ENCODE peak calls at places on chromosomes 12 and 14, in nine cellular contexts. T is CD4-positive, alpha-beta T cell; H is astrocyte; N is uterus; Q is esophagus squamous epithelium; I is cardiac muscle cell; U is A549; W is adipocyte; O is aorta. F is an unnamed sample.

GRCh38 chr12:52207895-52208294 is 16.1 kb upstream of the KRT80 start:
- DNase-seq in T (no peak), H (peak; percentile 45), N (no peak), Q (no peak), I (no peak), U (no peak), W (no peak), O (peak; percentile 80), F (no peak)

GRCh38 chr14:68664225-68664681 is 128.6 kb downstream of the ZFP36L1 start:
- DNase-seq in T (no peak), H (no peak), N (no peak), Q (no peak), I (no peak), U (no peak), W (no peak), O (no peak), F (no peak)

GRCh38 chr12:105102673-105103072 is 4.9 kb upstream of the WASHC4 start:
- DNase-seq in T (no peak), H (no peak), N (no peak), Q (no peak), I (no peak), U (no peak), W (no peak), O (no peak), F (no peak)

GRCh38 chr14:29629839-29630238 is 297.8 kb downstream of the PRKD1 start:
- DNase-seq in T (no peak), H (no peak), N (no peak), Q (no peak), I (no peak), U (no peak), W (no peak), O (no peak), F (no peak)

GRCh38 chr12:132719141-132719953 is 8.7 kb downstream of the PGAM5 start:
- DNase-seq in T (no peak), H (no peak), N (no peak), Q (no peak), I (no peak), U (no peak), W (no peak), O (no peak), F (no peak)

GRCh38 chr12:57625261-57626032 is 7.6 kb downstream of the B4GALNT1 start:
- DNase-seq in T (no peak), H (no peak), N (no peak), Q (no peak), I (no peak), U (no peak), W (no peak), O (no peak), F (no peak)

GRCh38 chr12:101813117-101813516 is 17.6 kb downstream of the GNPTAB start:
- DNase-seq in T (no peak), H (no peak), N (no peak), Q (no peak), I (no peak), U (no peak), W (peak; percentile 34), O (no peak), F (no peak)

GRCh38 chr12:29710104-29710503 is 73.6 kb downstream of the TMTC1 start:
- DNase-seq in T (no peak), H (peak; percentile 7), N (no peak), Q (no peak), I (peak; percentile 71), U (no peak), W (no peak), O (no peak), F (no peak)

GRCh38 chr12:110543252-110543959 is 39.7 kb downstream of the PPTC7 start:
- DNase-seq in T (no peak), H (peak; percentile 85), N (peak; percentile 94), Q (peak; percentile 28), I (no peak), U (no peak), W (no peak), O (peak; percentile 90), F (no peak)

GRCh38 chr12:39906237-39906636 is 199.6 kb downstream of the SLC2A13 start:
- DNase-seq in T (no peak), H (no peak), N (no peak), Q (no peak), I (no peak), U (no peak), W (no peak), O (no peak), F (no peak)
- H3K9me3 ChIP-seq in T (no peaks in the 10 kb centered on the region), H (no peaks in the 10 kb centered on the region), N (no peaks in the 10 kb centered on the region), Q (no peaks in the 10 kb centered on the region), I (no peaks in the 10 kb centered on the region), U (no peaks in the 10 kb centered on the region), W (no peaks in the 10 kb centered on the region), O (no peaks in the 10 kb centered on the region), F (no peaks in the 10 kb centered on the region)

GRCh38 chr12:34299802-34300193 is 277.5 kb downstream of the ALG10 start:
- DNase-seq in T (no peak), H (no peak), N (no peak), Q (no peak), I (no peak), U (no peak), W (no peak), O (peak; percentile 51), F (no peak)

GRCh38 chr12:34297126-34297789 is 275.0 kb downstream of the ALG10 start:
- DNase-seq in T (no peak), H (no peak), N (no peak), Q (no peak), I (no peak), U (no peak), W (no peak), O (peak; percentile 43), F (no peak)

GRCh38 chr12:34298971-34299801 is 276.9 kb downstream of the ALG10 start:
- DNase-seq in T (no peak), H (no peak), N (no peak), Q (no peak), I (no peak), U (no peak), W (no peak), O (peak; percentile 33), F (no peak)

GRCh38 chr12:34297790-34298164 is 275.5 kb downstream of the ALG10 start:
- DNase-seq in T (no peak), H (no peak), N (no peak), Q (no peak), I (no peak), U (no peak), W (no peak), O (peak; percentile 7), F (no peak)

GRCh38 chr12:34298176-34298970 is 276.1 kb downstream of the ALG10 start:
- DNase-seq in T (no peak), H (no peak), N (no peak), Q (no peak), I (no peak), U (no peak), W (no peak), O (peak; percentile 49), F (no peak)
- H3K9me3 ChIP-seq in T (peaks cover 39% of the 10 kb centered on the region), H (peaks cover 20% of the 10 kb centered on the region), N (peaks cover 3% of the 10 kb centered on the region), Q (peaks cover 61% of the 10 kb centered on the region), I (no peaks in the 10 kb centered on the region), U (no peaks in the 10 kb centered on the region), W (no peaks in the 10 kb centered on the region), O (no peaks in the 10 kb centered on the region), F (no peaks in the 10 kb centered on the region)

GRCh38 chr14:19823178-19823577 is 19.6 kb downstream of the OR4N2 start:
- DNase-seq in T (no peak), H (no peak), N (no peak), Q (no peak), I (no peak), U (no peak), W (no peak), O (no peak), F (no peak)
- H3K9me3 ChIP-seq in T (no peaks in the 10 kb centered on the region), H (peaks cover 10% of the 10 kb centered on the region), N (no peaks in the 10 kb centered on the region), Q (peaks cover 18% of the 10 kb centered on the region), I (no peaks in the 10 kb centered on the region), U (no peaks in the 10 kb centered on the region), W (no peaks in the 10 kb centered on the region), O (no peaks in the 10 kb centered on the region), F (peaks cover 2% of the 10 kb centered on the region)

GRCh38 chr14:104395276-104395675 is 184.3 kb upstream of the C14orf180 start:
- DNase-seq in T (no peak), H (no peak), N (no peak), Q (no peak), I (no peak), U (no peak), W (no peak), O (no peak), F (no peak)

GRCh38 chr14:104397956-104398355 is 181.6 kb upstream of the C14orf180 start:
- DNase-seq in T (no peak), H (no peak), N (no peak), Q (no peak), I (no peak), U (no peak), W (no peak), O (no peak), F (no peak)

GRCh38 chr14:104394606-104394910 is 185.0 kb upstream of the C14orf180 start:
- DNase-seq in T (no peak), H (no peak), N (no peak), Q (no peak), I (no peak), U (no peak), W (no peak), O (no peak), F (no peak)

GRCh38 chr14:104396682-104397470 is 182.7 kb upstream of the C14orf180 start:
- DNase-seq in T (no peak), H (no peak), N (no peak), Q (no peak), I (no peak), U (no peak), W (no peak), O (no peak), F (no peak)

DNA sequence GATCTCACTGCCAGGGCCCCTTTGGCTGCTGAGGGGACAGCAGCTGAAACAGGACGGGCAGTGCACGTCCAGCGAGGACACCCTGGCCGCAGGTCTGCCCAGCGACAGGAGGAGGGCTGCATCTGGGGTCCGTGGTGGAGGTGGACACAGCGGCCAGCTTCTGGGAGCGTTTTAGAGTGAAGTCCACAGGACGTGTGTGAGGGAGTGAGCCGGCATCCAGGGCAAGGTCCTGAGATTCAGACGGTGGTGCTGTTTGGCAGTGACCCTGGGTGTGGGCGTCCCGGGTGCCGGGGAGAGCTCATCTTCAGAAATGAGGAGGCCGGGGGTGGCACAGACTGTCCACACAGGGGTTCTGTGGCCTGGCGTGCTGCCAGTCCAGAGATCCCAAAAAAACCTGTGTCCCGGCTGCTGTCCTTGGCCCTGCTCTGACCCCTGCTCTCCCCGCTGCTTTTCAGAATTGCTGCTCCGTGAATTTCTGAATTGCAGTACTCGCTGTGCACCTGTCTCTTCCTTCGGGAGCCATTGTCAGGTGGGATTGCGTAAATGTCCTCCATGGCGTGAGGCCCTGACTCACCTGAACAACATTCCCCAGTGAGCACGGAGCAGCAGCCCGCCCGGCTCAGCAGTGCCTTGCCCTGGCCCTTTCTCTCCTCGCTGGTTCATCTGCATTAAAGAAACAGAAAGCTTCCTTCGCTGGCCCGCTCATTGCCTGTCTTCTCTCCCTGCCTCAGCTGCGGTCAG is 183.5 kb upstream of the C14orf180 start:
- DNase-seq in T (no peak), H (no peak), N (no peak), Q (no peak), I (no peak), U (no peak), W (no peak), O (peak; percentile 66), F (no peak)
- H3K9me3 ChIP-seq in T (peaks cover 8% of the 10 kb centered on the region), H (no peaks in the 10 kb centered on the region), N (no peaks in the 10 kb centered on the region), Q (peaks cover 21% of the 10 kb centered on the region), I (no peaks in the 10 kb centered on the region), U (peaks cover 22% of the 10 kb centered on the region), W (peaks cover 19% of the 10 kb centered on the region), O (peaks cover 5% of the 10 kb centered on the region), F (no peaks in the 10 kb centered on the region)

DNA sequence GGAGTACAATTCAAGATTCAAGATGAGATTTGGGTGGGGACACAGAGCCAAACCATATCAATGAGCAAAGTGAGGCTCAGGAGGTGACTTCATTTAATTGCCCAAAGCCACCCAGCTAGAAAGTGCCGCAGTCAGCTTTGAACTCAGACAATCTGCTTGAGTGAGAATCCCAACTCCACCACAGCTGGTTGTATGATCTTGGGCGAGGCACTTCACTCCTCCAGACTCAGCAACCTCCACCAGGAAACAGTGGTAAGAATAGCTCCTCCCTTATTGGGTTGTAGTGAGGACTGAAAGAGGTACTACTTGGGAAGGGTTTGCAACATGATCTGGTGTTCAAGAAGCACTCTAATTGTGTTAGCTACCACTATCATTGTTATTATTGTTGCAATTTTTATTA is 129.2 kb upstream of the RFLNA start:
- DNase-seq in T (no peak), H (no peak), N (no peak), Q (no peak), I (no peak), U (no peak), W (no peak), O (no peak), F (no peak)
- H3K9me3 ChIP-seq in T (no peaks in the 10 kb centered on the region), H (no peaks in the 10 kb centered on the region), N (no peaks in the 10 kb centered on the region), Q (no peaks in the 10 kb centered on the region), I (no peaks in the 10 kb centered on the region), U (peaks cover 5% of the 10 kb centered on the region), W (peaks cover 6% of the 10 kb centered on the region), O (no peaks in the 10 kb centered on the region), F (peaks cover 4% of the 10 kb centered on the region)

F was measured in WERI-Rb-1.